ENCODE peak calls at places on chromosome 7, in seven cellular contexts. K is endothelial cell of umbilical vein, P is stomach, J is transverse colon, A is HCT116, Q is GM23338, X is HepG2. O is an unnamed sample.

GRCh38 chr7:33733865-33734650 is 171.3 kb upstream of the BMPER start:
- DNase-seq in K (peak), P (peak), J (peak), A (no peak), Q (no peak), X (no peak), O (no peak)

GRCh38 chr7:34016876-34017275 is 111.5 kb downstream of the BMPER start:
- DNase-seq in K (no peak), P (no peak), J (no peak), A (no peak), Q (no peak), X (no peak), O (no peak)

GRCh38 chr7:50142421-50143113 is 49.5 kb upstream of the ZPBP start:
- DNase-seq in K (peak), P (no peak), J (no peak), A (peak), Q (peak), X (peak), O (no peak)

GRCh38 chr7:112162161-112163020 is 43.8 kb downstream of the DOCK4 start:
- DNase-seq in K (peak), P (no peak), J (no peak), A (no peak), Q (peak), X (peak), O (no peak)

GRCh38 chr7:158074896-158075632 is 512.6 kb downstream of the PTPRN2 start:
- DNase-seq in K (no peak), P (no peak), J (no peak), A (no peak), Q (no peak), X (no peak), O (no peak)

GRCh38 chr7:98151884-98152283 is 45.2 kb downstream of the LMTK2 start:
- DNase-seq in K (no peak), P (no peak), J (no peak), A (no peak), Q (no peak), X (no peak), O (no peak)

GRCh38 chr7:159096736-159097581 is 47.7 kb downstream of the VIPR2 start:
- DNase-seq in K (no peak), P (peak), J (peak), A (no peak), Q (no peak), X (no peak), O (peak)

GRCh38 chr7:127578036-127578684 is 7.2 kb downstream of the GCC1 start:
- DNase-seq in K (peak), P (no peak), J (no peak), A (no peak), Q (peak), X (peak), O (no peak)

GRCh38 chr7:41808541-41808940 is 105.7 kb upstream of the INHBA start:
- DNase-seq in K (no peak), P (no peak), J (no peak), A (no peak), Q (peak), X (no peak), O (no peak)

GRCh38 chr7:13911920-13912319 is 77.5 kb downstream of the ETV1 start:
- DNase-seq in K (peak), P (no peak), J (peak), A (no peak), Q (no peak), X (no peak), O (no peak)

GRCh38 chr7:49789736-49790135 is 16.3 kb downstream of the VWC2 start:
- DNase-seq in K (no peak), P (no peak), J (no peak), A (no peak), Q (no peak), X (no peak), O (no peak)

GRCh38 chr7:40889560-40889959 is 754.8 kb downstream of the SUGCT start:
- DNase-seq in K (no peak), P (no peak), J (no peak), A (no peak), Q (no peak), X (no peak), O (no peak)

GRCh38 chr7:156039971-156040677 is 227.9 kb upstream of the SHH start:
- DNase-seq in K (no peak), P (no peak), J (no peak), A (no peak), Q (peak), X (no peak), O (peak)

GRCh38 chr7:146736446-146737190 is 620.0 kb downstream of the CNTNAP2 start:
- DNase-seq in K (no peak), P (no peak), J (no peak), A (no peak), Q (no peak), X (no peak), O (no peak)

GRCh38 chr7:131077735-131078134 is 249.9 kb upstream of the MKLN1 start:
- DNase-seq in K (no peak), P (no peak), J (no peak), A (no peak), Q (no peak), X (no peak), O (no peak)
- TF ChIP-seq POLR2AphosphoS5 in K (no peak), P (no peak), J (no peak), A (no peak), Q (no peak), X (no peak), O (no peak)

DNA sequence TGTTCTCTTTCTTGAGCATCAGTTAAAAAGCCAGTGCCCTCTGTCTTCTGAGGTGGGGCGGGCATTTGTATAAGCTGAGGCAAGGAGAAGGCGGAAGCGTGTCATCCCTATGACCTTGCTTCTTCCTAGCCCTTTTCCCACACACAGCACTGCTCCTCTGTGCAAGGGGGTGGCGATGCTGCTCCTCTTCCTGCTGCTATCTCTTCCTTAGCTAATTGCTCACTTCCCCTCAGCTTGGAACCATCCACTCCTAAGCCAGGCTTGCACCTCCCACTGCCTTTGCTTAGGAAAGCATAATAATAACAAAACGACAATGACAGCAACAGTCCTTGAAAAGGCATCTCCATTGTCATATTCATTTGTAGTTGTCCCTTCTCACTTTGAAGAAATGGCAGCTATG is 366.9 kb downstream of the PHTF2 start:
- DNase-seq in K (no peak), P (no peak), J (no peak), A (no peak), Q (peak), X (no peak), O (no peak)
- H3K4me3 ChIP-seq in K (no peak), P (no peak), J (no peak), A (no peak), Q (no peak), X (no peak), O (no peak)

DNA sequence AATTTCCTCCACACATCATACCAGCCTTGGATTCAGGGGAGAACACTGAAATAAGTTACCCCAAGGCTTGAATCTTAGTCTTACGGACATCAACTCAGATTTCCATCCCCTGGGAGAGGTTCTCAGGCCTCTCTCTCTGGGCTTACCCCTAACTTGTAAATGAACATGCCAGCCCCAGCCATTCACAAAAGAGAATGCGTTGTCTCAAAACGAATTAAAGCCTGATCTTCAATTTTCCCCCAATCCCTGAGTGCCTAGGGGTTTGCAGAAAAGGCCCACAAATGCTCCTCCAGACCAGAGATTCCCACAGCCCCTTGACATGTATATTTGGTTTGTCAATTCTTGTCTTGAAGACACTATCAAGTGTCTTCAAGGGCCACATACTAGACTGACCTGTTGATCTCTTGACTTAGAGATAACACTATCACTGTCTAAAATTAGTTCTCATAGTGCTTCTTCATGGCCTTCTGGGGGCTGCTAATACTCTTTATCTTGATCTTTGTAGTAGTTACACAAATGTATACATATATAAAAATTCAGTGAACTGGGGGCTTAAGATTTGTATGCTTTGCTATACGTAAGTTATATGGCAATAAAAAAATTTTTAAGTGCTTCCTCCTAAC is 11.9 kb upstream of the HOXA13 start:
- DNase-seq in K (no peak), P (no peak), J (no peak), A (no peak), Q (no peak), X (no peak), O (no peak)
- TF ChIP-seq POLR2AphosphoS5 in K (no peak), P (no peak), J (no peak), A (no peak), Q (no peak), X (no peak), O (no peak)

DNA sequence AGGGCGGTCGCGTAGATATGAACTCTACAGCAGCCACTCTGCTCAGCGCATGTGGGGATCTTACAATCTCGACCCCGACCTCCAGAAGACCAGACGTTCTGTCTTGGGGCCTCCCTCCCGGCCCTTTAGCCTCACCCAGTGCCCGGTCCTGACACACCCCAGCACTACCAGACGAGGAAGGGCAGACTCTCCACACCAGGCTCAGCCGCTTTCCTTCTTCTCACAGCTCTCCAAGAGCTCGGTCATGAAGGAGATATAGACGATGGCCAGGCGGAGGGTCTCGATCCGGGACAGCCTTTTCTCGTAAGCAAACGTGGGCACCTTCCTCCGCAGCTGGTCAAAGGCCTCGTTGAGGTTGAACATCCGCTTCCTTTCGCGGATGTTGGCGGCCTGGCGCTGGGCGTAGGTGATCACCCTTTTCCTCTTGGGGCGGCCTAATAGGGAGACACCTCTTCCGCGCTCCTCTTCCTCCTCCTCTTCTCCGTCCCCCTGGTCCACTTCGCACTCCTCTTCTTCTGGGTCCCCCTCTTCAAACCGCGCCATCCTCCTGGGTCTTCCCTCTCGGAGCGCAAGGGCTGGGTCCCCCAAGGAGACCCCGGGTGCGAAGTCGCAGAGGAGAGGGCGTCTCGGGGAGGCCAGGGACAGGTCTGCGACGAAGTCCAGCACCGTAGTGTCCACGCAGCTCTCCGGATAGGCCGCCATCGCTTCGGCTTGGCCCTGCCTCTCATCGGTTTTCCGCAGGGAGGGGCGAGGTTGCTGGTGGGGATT is at the start of gene FERD3L:
- DNase-seq in K (no peak), P (no peak), J (no peak), A (no peak), Q (peak), X (no peak), O (no peak)
- H3K4me3 ChIP-seq in K (no peak), P (peak), J (no peak), A (no peak), Q (peak), X (no peak), O (peak)

GRCh38 chr7:10759120-10759519 is 214.6 kb upstream of the PHF14 start:
- DNase-seq in K (no peak), P (no peak), J (no peak), A (no peak), Q (no peak), X (no peak), O (no peak)

DNA sequence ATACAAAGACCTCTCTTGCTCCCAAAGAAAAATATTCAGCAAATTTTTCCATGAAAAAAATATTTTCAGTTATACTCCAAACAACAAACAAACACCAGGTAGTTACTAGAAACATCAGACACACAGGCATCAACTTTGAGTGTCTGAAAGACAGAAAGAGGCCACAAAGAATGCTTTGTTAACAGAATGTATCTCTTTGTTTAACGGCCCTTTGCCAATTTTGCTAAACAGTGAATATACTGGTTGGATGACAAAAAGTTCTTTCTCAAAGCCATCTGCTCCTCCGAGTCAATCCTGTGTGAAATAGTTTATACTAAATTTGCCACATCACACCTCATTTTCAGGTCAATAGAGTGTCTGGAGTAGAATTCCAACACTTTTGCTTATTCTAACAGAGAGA is 216.7 kb upstream of the PHF14 start:
- DNase-seq in K (no peak), P (no peak), J (no peak), A (no peak), Q (no peak), X (no peak), O (no peak)
- TF ChIP-seq POLR2AphosphoS5 in K (no peak), P (no peak), J (no peak), A (no peak), Q (no peak), X (no peak), O (no peak)

GRCh38 chr7:81690251-81690650 is 79.6 kb downstream of the HGF start:
- DNase-seq in K (no peak), P (no peak), J (no peak), A (no peak), Q (peak), X (no peak), O (no peak)
- H3K4me3 ChIP-seq in K (no peak), P (no peak), J (no peak), A (no peak), Q (no peak), X (no peak), O (no peak)

DNA sequence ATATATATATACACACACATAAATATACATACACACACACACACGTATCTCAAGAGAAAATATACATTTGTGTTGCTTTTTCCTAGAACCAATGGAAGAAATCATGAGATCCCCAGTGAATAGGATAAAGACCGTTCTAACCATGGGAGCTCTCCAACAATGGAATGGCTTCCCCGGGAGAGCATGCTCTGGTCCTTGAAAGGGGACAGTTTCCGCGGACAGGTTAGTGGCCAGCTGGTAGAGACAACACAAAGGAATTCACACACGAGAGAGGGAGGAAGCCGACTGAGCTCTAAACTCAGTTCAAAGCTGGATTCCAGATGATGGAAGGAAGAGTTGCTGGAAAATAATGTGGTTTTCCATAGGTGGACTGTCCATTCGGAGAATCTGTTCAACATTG is 72.7 kb downstream of the SLC37A3 start:
- DNase-seq in K (no peak), P (no peak), J (no peak), A (no peak), Q (peak), X (no peak), O (no peak)
- TF ChIP-seq POLR2AphosphoS5 in K (no peak), P (no peak), J (no peak), A (no peak), Q (no peak), X (no peak), O (no peak)

GRCh38 chr7:128940494-128941322 is 3.0 kb downstream of the IRF5 start:
- DNase-seq in K (no peak), P (peak), J (peak), A (no peak), Q (no peak), X (no peak), O (peak)

GRCh38 chr7:128938524-128939074 is 872 bp downstream of the IRF5 start:
- DNase-seq in K (no peak), P (no peak), J (peak), A (no peak), Q (peak), X (no peak), O (no peak)

GRCh38 chr7:128939861-128940410 is 2.2 kb downstream of the IRF5 start:
- DNase-seq in K (no peak), P (no peak), J (peak), A (no peak), Q (no peak), X (no peak), O (no peak)

GRCh38 chr7:128937647-128938523 is at the start of gene IRF5:
- DNase-seq in K (no peak), P (peak), J (peak), A (peak), Q (peak), X (no peak), O (peak)

GRCh38 chr7:128939075-128939860 is 1.5 kb downstream of the IRF5 start:
- DNase-seq in K (no peak), P (no peak), J (no peak), A (no peak), Q (no peak), X (no peak), O (peak)
- H3K4me3 ChIP-seq in K (no peak), P (peak), J (peak), A (peak), Q (peak), X (peak), O (peak)

GRCh38 chr7:82348251-82348650 is 95.3 kb downstream of the CACNA2D1 start:
- DNase-seq in K (no peak), P (no peak), J (no peak), A (no peak), Q (no peak), X (no peak), O (no peak)
- TF ChIP-seq POLR2AphosphoS5 in K (no peak), P (no peak), J (no peak), A (no peak), Q (no peak), X (no peak), O (no peak)